ENCODE peak calls at places on chromosomes 3 and 15, in six cellular contexts. S, C, W, K, X and F are unnamed samples.

GRCh38 chr15:87634361-87634760 is 622.2 kb downstream of the NTRK3 start:
- DNase-seq in K (no peak), C (no peak), W (no peak), S (no peak), X (no peak), F (no peak)

GRCh38 chr3:9013782-9014181 is 50.5 kb upstream of the RAD18 start:
- DNase-seq in W (no peak), K (no peak), X (no peak), C (no peak), S (no peak), F (no peak)

GRCh38 chr3:112437146-112438022 is 61.9 kb downstream of the BTLA start:
- DNase-seq in W (peak), C (no peak), X (peak), S (no peak), K (no peak), F (peak)

GRCh38 chr3:149288655-149289054 is 44.8 kb downstream of the TM4SF18 start:
- DNase-seq in K (no peak), W (no peak), C (no peak), S (no peak), X (no peak), F (no peak)

GRCh38 chr3:107651782-107652181 is 129.0 kb downstream of the BBX start:
- DNase-seq in S (no peak), W (no peak), C (no peak), K (no peak), X (no peak), F (no peak)

GRCh38 chr3:32500880-32501784 is 1.5 kb downstream of the CMTM6 start:
- DNase-seq in K (no peak), X (no peak), C (no peak), S (no peak), W (peak), F (no peak)

GRCh38 chr3:58737644-58738043 is 71.1 kb upstream of the FAM3D start:
- DNase-seq in S (no peak), C (no peak), K (no peak), X (no peak), W (no peak), F (no peak)

GRCh38 chr3:126266291-126266840 is 86.0 kb upstream of the ALDH1L1 start:
- DNase-seq in S (no peak), W (peak), X (no peak), C (no peak), K (no peak), F (no peak)

GRCh38 chr3:53236112-53236841 is 19.5 kb downstream of the TKT start:
- DNase-seq in W (no peak), X (peak), S (no peak), K (no peak), C (no peak), F (no peak)

GRCh38 chr15:89197503-89197971 is 23.8 kb downstream of the RLBP1 start:
- DNase-seq in W (peak), K (no peak), X (no peak), C (no peak), S (no peak), F (no peak)

GRCh38 chr3:5312278-5312677 is 124.8 kb downstream of the EDEM1 start:
- DNase-seq in W (no peak), S (no peak), X (no peak), K (no peak), C (no peak), F (no peak)

GRCh38 chr3:108507887-108508286 is 2.5 kb downstream of the MYH15 start:
- DNase-seq in K (no peak), S (no peak), C (no peak), W (no peak), X (no peak), F (no peak)

GRCh38 chr3:146747928-146748327 is 142.8 kb upstream of the PLSCR5 start:
- DNase-seq in X (peak), W (peak), C (no peak), S (no peak), K (no peak), F (no peak)

GRCh38 chr3:143443851-143444331 is 324.3 kb downstream of the CHST2 start:
- DNase-seq in K (no peak), X (peak), S (no peak), C (no peak), W (no peak), F (peak)

GRCh38 chr3:195257454-195258448 is 13.2 kb downstream of the XXYLT1 start:
- DNase-seq in K (no peak), C (no peak), X (no peak), S (no peak), W (no peak), F (no peak)

GRCh38 chr15:59501531-59502113 is 63.6 kb downstream of the FAM81A start:
- DNase-seq in X (peak), W (peak), S (no peak), C (no peak), K (peak), F (peak)

GRCh38 chr3:33889394-33890039 is 91.1 kb downstream of the PDCD6IP start:
- DNase-seq in S (no peak), K (no peak), W (no peak), X (no peak), C (no peak), F (no peak)

DNA sequence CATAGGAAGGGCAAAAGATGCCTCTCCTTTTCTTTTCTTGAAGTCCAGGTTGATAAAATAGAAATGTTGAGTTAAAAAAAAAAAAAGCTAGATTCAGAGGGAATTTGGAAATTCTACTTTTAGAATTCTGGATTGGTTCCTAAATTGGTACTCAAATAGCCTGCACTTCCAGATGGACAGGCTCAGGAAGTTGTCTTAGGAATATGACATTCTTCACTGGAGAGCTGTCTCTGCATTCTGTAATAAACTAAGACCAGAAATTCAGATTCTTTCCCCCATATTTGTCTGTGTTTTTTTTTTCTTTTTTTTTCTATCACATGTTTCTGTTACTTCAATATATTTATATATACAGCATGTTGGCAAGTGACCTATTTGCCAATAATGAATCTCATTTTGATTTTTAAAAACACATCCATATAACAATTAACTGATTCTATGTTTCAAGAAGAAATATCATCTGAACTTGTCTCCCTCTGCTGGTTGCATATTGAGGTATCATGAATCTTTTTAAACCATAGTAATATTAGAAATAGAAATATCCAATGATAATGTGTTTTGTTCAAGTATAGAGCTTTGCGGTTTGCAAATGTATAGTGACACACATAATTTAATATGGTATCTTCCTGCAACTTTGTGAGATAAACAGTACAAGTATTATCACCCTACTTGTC is 8.5 kb upstream of the LSAMP start:
- DNase-seq in S (no peak), W (no peak), X (no peak), K (no peak), C (no peak), F (no peak)
- TF ChIP-seq CTCF in S (no peak), W (no peak), X (peak), K (no peak), C (no peak), F (peak)

GRCh38 chr3:64716110-64716509 is 28.3 kb upstream of the ADAMTS9 start:
- DNase-seq in X (peak), C (no peak), K (no peak), S (no peak), W (no peak), F (no peak)

GRCh38 chr3:64717411-64717810 is 29.6 kb upstream of the ADAMTS9 start:
- DNase-seq in K (no peak), C (no peak), W (no peak), X (no peak), S (no peak), F (no peak)

GRCh38 chr3:64715211-64715982 is 27.6 kb upstream of the ADAMTS9 start:
- DNase-seq in S (no peak), C (no peak), X (no peak), W (no peak), K (no peak), F (no peak)

GRCh38 chr3:64717872-64718613 is 30.2 kb upstream of the ADAMTS9 start:
- DNase-seq in X (no peak), W (peak), K (no peak), C (no peak), S (no peak), F (no peak)
- TF ChIP-seq CTCF in X (peak), W (no peak), K (no peak), C (no peak), S (no peak), F (peak)

GRCh38 chr15:73153024-73153423 is 100.8 kb downstream of the NEO1 start:
- DNase-seq in S (no peak), K (no peak), X (no peak), C (no peak), W (no peak), F (no peak)

GRCh38 chr15:73150831-73151230 is 98.6 kb downstream of the NEO1 start:
- DNase-seq in K (no peak), S (no peak), W (no peak), C (no peak), X (no peak), F (no peak)

GRCh38 chr15:73153447-73153846 is 101.2 kb downstream of the NEO1 start:
- DNase-seq in X (no peak), K (no peak), S (no peak), W (no peak), C (no peak), F (no peak)

DNA sequence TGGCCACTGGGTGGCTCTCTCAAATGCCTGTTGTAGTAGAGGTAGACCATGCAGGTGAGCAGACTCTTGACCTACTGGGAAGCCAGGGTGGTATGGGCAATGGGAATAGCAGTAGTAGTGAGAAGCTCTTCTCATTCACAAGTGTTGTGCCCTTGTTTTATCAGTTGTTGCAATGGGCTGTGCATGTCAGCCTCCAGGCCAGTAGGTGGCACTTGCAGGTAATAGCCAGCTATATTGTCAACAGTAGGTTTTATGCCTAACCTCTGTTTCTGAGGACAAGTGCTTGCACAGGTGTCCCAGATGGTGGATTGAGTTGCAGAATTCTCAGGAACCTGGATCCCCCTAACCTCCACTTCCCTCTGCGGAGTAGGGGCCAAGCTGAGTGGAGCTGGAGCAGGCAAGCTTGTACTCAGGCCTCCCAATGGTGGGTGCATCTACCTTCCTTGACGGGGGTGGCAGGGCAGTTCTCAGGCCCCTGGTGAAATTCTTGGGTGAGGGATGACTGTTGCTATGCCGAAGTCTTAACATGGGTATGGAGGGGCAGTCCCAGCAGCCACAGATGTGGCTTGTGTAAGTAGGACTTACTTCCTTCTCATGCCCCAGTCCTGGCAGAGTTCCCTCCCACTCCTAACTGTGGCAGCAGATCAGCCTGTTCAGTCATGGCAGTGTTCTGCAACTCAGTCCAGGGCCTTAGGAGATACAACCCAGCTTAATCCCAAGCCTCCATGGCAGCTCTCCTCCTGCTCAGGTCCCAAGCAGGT is 104.3 kb downstream of the NEO1 start:
- DNase-seq in X (no peak), W (no peak), S (no peak), K (no peak), C (no peak), F (no peak)
- TF ChIP-seq CTCF in X (no peak), W (peak), S (no peak), K (peak), C (no peak), F (no peak)

GRCh38 chr15:50884583-50884982 is 23.9 kb upstream of the AP4E1 start:
- DNase-seq in K (no peak), C (no peak), W (no peak), S (no peak), X (peak), F (no peak)
- TF ChIP-seq CTCF in K (no peak), C (no peak), W (no peak), S (no peak), X (no peak), F (no peak)

DNA sequence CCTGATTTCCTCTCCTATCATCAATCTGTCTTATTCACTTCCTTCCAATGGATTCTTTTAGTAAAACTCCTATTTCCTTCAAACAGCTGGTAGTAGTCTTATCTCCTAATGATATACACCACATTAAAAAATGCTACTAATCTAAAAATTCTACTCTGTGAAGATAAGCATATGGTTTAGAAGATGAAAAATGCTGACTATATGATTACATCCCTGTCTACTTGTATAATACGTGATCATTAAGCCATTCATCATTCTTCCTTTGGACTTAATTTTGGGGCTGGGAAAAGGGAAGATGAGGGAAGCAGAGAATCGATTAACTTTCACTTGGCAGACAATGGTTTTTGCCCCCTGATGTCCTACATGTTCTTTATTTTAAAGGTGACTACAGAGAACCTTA is 453.1 kb downstream of the NSUN3 start:
- DNase-seq in S (no peak), C (no peak), X (no peak), W (no peak), K (no peak), F (no peak)
- TF ChIP-seq CTCF in S (no peak), C (no peak), X (no peak), W (no peak), K (no peak), F (no peak)

GRCh38 chr15:79310985-79311900 is at the start of gene TMED3:
- DNase-seq in X (peak), W (peak), K (peak), S (peak), C (peak), F (peak)
- TF ChIP-seq CTCF in X (no peak), W (peak), K (peak), S (peak), C (peak), F (no peak)

GRCh38 chr15:27475395-27475794 is 504.4 kb downstream of the GABRG3 start:
- DNase-seq in K (no peak), C (no peak), W (no peak), S (no peak), X (no peak), F (no peak)
- TF ChIP-seq CTCF in K (no peak), C (no peak), W (no peak), S (no peak), X (no peak), F (no peak)

GRCh38 chr15:81809543-81809942 is 236.3 kb downstream of the MEX3B start:
- DNase-seq in S (no peak), X (no peak), C (no peak), W (peak), K (no peak), F (no peak)

GRCh38 chr15:81814882-81815455 is 230.8 kb downstream of the MEX3B start:
- DNase-seq in K (no peak), S (no peak), W (no peak), X (no peak), C (no peak), F (no peak)

DNA sequence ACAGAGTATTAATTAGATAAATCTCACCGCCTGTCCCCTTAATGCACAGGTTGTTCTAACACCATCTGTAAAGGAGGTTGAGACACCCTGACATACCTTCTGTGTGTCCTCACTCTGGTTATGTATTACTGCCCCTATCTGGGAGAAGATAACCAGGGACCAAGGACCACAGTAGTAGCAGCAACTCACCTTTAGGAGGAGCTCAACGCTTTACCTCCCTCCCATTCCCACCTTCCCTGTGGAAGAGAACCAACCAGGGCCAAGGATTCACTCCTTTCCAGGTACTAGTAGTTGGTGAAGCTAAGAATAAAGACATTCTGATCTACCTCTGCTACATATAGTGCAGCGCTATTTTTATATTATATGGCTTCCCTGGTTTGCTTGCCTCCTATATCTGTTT is 232.6 kb downstream of the MEX3B start:
- DNase-seq in S (no peak), X (no peak), C (no peak), W (peak), K (peak), F (no peak)
- TF ChIP-seq CTCF in S (no peak), X (no peak), C (no peak), W (peak), K (peak), F (peak)

GRCh38 chr15:26378304-26378703 is 394.6 kb downstream of the GABRB3 start:
- DNase-seq in C (no peak), X (no peak), K (no peak), W (no peak), S (no peak), F (no peak)

DNA sequence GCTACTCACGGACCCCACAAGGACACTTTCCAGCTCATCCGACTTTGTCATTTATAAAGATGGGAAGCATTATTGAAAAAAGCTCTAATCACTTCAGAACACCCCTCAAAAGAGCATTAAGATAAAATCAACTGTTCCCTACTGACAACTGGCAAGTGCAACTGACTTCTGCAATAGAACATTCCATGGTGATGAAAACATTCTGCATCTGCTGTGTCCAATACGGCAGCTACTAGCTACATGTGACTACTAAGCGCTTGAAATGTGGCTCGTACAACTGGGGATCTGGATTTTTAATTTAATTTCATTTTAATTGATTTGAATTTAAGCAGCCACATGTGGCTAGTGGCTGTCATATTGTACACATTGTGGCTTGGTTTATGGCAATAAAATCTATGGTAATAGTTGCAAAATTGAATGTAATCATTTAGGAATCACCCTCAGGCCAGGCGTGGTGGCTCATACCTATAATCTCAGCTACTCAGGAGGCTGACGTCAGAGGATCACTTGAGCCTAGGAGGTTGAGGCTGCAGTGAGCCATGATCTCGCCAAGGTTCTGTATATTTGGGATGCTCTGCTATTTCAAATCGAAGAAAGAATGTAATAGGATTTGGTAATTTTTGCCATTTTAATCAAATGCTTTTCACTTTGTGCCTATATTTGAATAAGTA is 390.3 kb downstream of the GABRB3 start:
- DNase-seq in S (no peak), X (no peak), W (no peak), K (no peak), C (no peak), F (no peak)
- TF ChIP-seq CTCF in S (no peak), X (no peak), W (no peak), K (no peak), C (no peak), F (no peak)